ENCODE peak calls at places on chromosomes 3 and 15, in ten cellular contexts. L, Z, B, K, I, R, M, P, Q and C are unnamed samples.

GRCh38 chr3:28050895-28051294 is 190.5 kb upstream of the CMC1 start:
- DNase-seq in Q (peak; percentile 82), Z (no peak), I (no peak), R (no peak), L (no peak), K (no peak), M (peak; percentile 97), P (no peak), B (no peak), C (no peak)

GRCh38 chr3:182325213-182325941 is 467.9 kb upstream of the ATP11B start:
- DNase-seq in Z (peak; percentile 19), L (no peak), Q (no peak), R (no peak), K (no peak), M (peak; percentile 20), I (no peak), B (no peak), P (peak; percentile 30), C (no peak)

GRCh38 chr3:28575100-28575747 is 226.6 kb upstream of the AZI2 start:
- DNase-seq in Q (no peak), M (peak; percentile 4), L (peak; percentile 59), Z (no peak), R (no peak), K (peak; percentile 13), B (peak; percentile 84), P (no peak), I (peak; percentile 27), C (no peak)

GRCh38 chr3:99439892-99440291 is 198.5 kb upstream of the COL8A1 start:
- DNase-seq in I (no peak), M (no peak), R (no peak), L (no peak), P (no peak), K (no peak), B (no peak), Z (no peak), Q (no peak), C (no peak)

GRCh38 chr15:98003528-98003927 is 43.0 kb downstream of the ARRDC4 start:
- DNase-seq in R (no peak), I (no peak), B (peak; percentile 45), K (no peak), Z (no peak), M (peak; percentile 69), L (no peak), P (no peak), Q (peak; percentile 82), C (no peak)

GRCh38 chr15:77387355-77388105 is 32.4 kb downstream of the PEAK1 start:
- DNase-seq in Z (no peak), R (no peak), M (no peak), L (no peak), K (no peak), Q (no peak), P (no peak), B (peak; percentile 15), I (no peak), C (no peak)

GRCh38 chr3:125054436-125055164 is 1.2 kb downstream of the HEG1 start:
- DNase-seq in P (peak; percentile 76), R (no peak), Q (peak; percentile 42), L (no peak), I (no peak), Z (peak; percentile 65), B (no peak), K (peak; percentile 35), M (peak; percentile 37), C (no peak)

GRCh38 chr15:94287794-94288246 is 56.5 kb downstream of the MCTP2 start:
- DNase-seq in B (no peak), P (no peak), L (no peak), R (no peak), Z (peak; percentile 50), M (no peak), Q (no peak), K (no peak), I (peak; percentile 46), C (no peak)

GRCh38 chr3:27680517-27681246 is 41.4 kb downstream of the EOMES start:
- DNase-seq in K (no peak), M (no peak), Q (no peak), B (peak; percentile 90), Z (no peak), P (no peak), R (no peak), I (no peak), L (no peak), C (peak; percentile 39)

GRCh38 chr3:104885214-104885814 is 481.4 kb upstream of the ALCAM start:
- DNase-seq in Q (no peak), M (no peak), B (no peak), P (peak; percentile 47), R (no peak), I (no peak), L (no peak), Z (no peak), K (no peak), C (no peak)

GRCh38 chr3:48634661-48635221 is 520 bp downstream of the SLC26A6 start:
- DNase-seq in I (peak; percentile 66), Z (peak; percentile 64), P (peak; percentile 52), L (peak; percentile 47), K (no peak), M (peak; percentile 63), R (peak; percentile 31), Q (peak; percentile 47), B (peak; percentile 83), C (peak; percentile 79)

GRCh38 chr3:73685061-73685460 is 60.3 kb upstream of the PDZRN3 start:
- DNase-seq in M (no peak), B (no peak), P (no peak), Z (no peak), K (no peak), R (no peak), I (no peak), Q (no peak), L (no peak), C (no peak)

GRCh38 chr3:51333021-51333420 is 52.1 kb upstream of the MANF start:
- DNase-seq in L (no peak), Z (no peak), Q (no peak), I (no peak), P (no peak), K (no peak), R (no peak), M (no peak), B (no peak), C (no peak)

GRCh38 chr3:10232138-10232537 is 16.1 kb upstream of the TATDN2 start:
- DNase-seq in K (no peak), L (no peak), Q (no peak), P (no peak), R (no peak), B (no peak), I (no peak), Z (no peak), M (no peak), C (no peak)

GRCh38 chr3:158766364-158766763 is 34.1 kb upstream of the RARRES1 start:
- DNase-seq in M (no peak), Z (no peak), I (no peak), L (no peak), P (no peak), K (no peak), B (no peak), R (no peak), Q (no peak), C (no peak)

GRCh38 chr3:177431525-177432255 is 234.4 kb upstream of the TBL1XR1 start:
- DNase-seq in B (peak; percentile 66), R (no peak), P (no peak), K (no peak), Q (peak; percentile 6), I (no peak), Z (no peak), L (no peak), M (no peak), C (no peak)

GRCh38 chr3:118990818-118991560 is 43.7 kb downstream of the IGSF11 start:
- DNase-seq in R (no peak), I (no peak), P (no peak), K (no peak), M (no peak), Z (no peak), B (peak; percentile 64), Q (no peak), L (no peak), C (no peak)

GRCh38 chr15:91345761-91346160 is 245.7 kb downstream of the SV2B start:
- DNase-seq in Z (no peak), K (no peak), Q (no peak), P (no peak), I (no peak), M (no peak), B (no peak), L (no peak), R (no peak), C (no peak)

GRCh38 chr15:84400017-84400740 is 164.6 kb downstream of the GOLGA6L4 start:
- DNase-seq in Z (no peak), P (no peak), L (no peak), K (no peak), B (no peak), R (no peak), Q (no peak), M (no peak), I (no peak), C (no peak)

GRCh38 chr3:32143849-32144757 is 37.7 kb downstream of the GPD1L start:
- DNase-seq in P (peak; percentile 91), Z (peak; percentile 66), Q (peak; percentile 81), I (no peak), B (peak; percentile 81), M (peak; percentile 89), K (peak; percentile 28), L (peak; percentile 27), R (peak; percentile 45), C (no peak)

GRCh38 chr15:81083201-81083600 is 50.9 kb upstream of the CFAP161 start:
- DNase-seq in Z (no peak), K (no peak), P (no peak), L (no peak), R (no peak), B (no peak), M (no peak), I (no peak), Q (no peak), C (no peak)

GRCh38 chr3:124965413-124965812 is 30.9 kb upstream of the MUC13 start:
- DNase-seq in L (no peak), M (no peak), P (no peak), R (no peak), B (no peak), Q (no peak), K (no peak), Z (no peak), I (no peak), C (no peak)

GRCh38 chr3:101803152-101803782 is 24.3 kb downstream of the NXPE3 start:
- DNase-seq in K (peak; percentile 58), Q (peak; percentile 67), I (no peak), R (peak; percentile 54), Z (peak; percentile 59), P (peak; percentile 68), B (peak; percentile 51), L (no peak), M (peak; percentile 87), C (no peak)

GRCh38 chr15:77474310-77474986 is 53.8 kb downstream of the HMG20A start:
- DNase-seq in P (no peak), Z (no peak), I (no peak), Q (no peak), L (no peak), B (no peak), R (no peak), M (no peak), K (no peak), C (no peak)

GRCh38 chr3:126419886-126420786 is 25.4 kb downstream of the CFAP100 start:
- DNase-seq in P (no peak), Q (no peak), I (no peak), Z (no peak), R (no peak), B (peak; percentile 73), M (no peak), L (no peak), K (no peak), C (peak; percentile 55)

GRCh38 chr15:79676621-79677020 is 220.2 kb downstream of the MTHFS start:
- DNase-seq in B (no peak), K (no peak), M (no peak), P (peak; percentile 2), Q (no peak), I (no peak), L (no peak), R (no peak), Z (no peak), C (no peak)

GRCh38 chr15:65303687-65304392 is 637 bp upstream of the RNU5B-1 start:
- DNase-seq in M (peak; percentile 42), I (peak; percentile 57), R (no peak), Q (peak; percentile 70), K (peak; percentile 8), L (no peak), B (peak; percentile 94), Z (no peak), P (peak; percentile 56), C (no peak)

GRCh38 chr15:98648654-98649537 is 557 bp downstream of the IGF1R start:
- DNase-seq in P (peak; percentile 58), L (peak; percentile 69), R (no peak), Z (peak; percentile 41), I (peak; percentile 71), Q (peak; percentile 34), B (peak; percentile 78), K (no peak), M (peak; percentile 63), C (no peak)